ENCODE peak calls at places on chromosomes 6 and 20, in five cellular contexts. E is psoas muscle, C is HepG2, M is pancreas, F is tibial nerve. R is an unnamed sample.

GRCh38 chr6:148509789-148510581 is 167.3 kb downstream of the SASH1 start:
- DNase-seq in E (peak; percentile 71), F (peak; percentile 54), C (no peak), M (no peak), R (no peak)

GRCh38 chr6:67952121-67952520 is 683.0 kb upstream of the ADGRB3 start:
- DNase-seq in C (no peak), F (no peak), E (no peak), M (no peak), R (no peak)

GRCh38 chr20:51402201-51402600 is 140.3 kb downstream of the NFATC2 start:
- DNase-seq in F (no peak), E (no peak), C (no peak), M (no peak), R (no peak)

GRCh38 chr6:164108869-164109769 is 694.6 kb downstream of the QKI start:
- DNase-seq in E (peak; percentile 92), M (no peak), F (no peak), C (no peak), R (peak; percentile 81)

GRCh38 chr6:45955597-45955996 is 60.1 kb downstream of the CLIC5 start:
- DNase-seq in C (no peak), E (no peak), F (no peak), M (no peak), R (no peak)

GRCh38 chr6:135638108-135638507 is 140.6 kb upstream of the AHI1 start:
- DNase-seq in C (no peak), F (no peak), E (no peak), M (no peak), R (no peak)

GRCh38 chr6:38378801-38379200 is 260.9 kb downstream of the BTBD9 start:
- DNase-seq in C (no peak), F (no peak), M (no peak), E (no peak), R (no peak)

GRCh38 chr6:56536536-56536935 is 106.2 kb downstream of the DST start:
- DNase-seq in F (no peak), C (no peak), M (no peak), E (no peak), R (no peak)

GRCh38 chr20:63049561-63050221 is 42.9 kb upstream of the BHLHE23 start:
- DNase-seq in C (no peak), F (no peak), M (peak; percentile 50), E (no peak), R (no peak)

GRCh38 chr20:63484236-63484635 is 11.8 kb upstream of the KCNQ2 start:
- DNase-seq in M (no peak), F (no peak), E (no peak), C (no peak), R (no peak)

GRCh38 chr6:152087096-152087495 is 279.6 kb downstream of the ESR1 start:
- DNase-seq in C (no peak), F (no peak), E (no peak), M (no peak), R (no peak)

GRCh38 chr20:25252686-25253421 is 5.0 kb downstream of the PYGB start:
- DNase-seq in M (no peak), E (no peak), F (no peak), C (no peak), R (peak; percentile 12)

GRCh38 chr6:95660544-95660943 is 83.2 kb downstream of the MANEA start:
- DNase-seq in M (no peak), E (no peak), F (no peak), C (no peak), R (no peak)

GRCh38 chr6:145891126-145891525 is 73.0 kb downstream of the SHPRH start:
- DNase-seq in F (no peak), E (no peak), C (peak; percentile 56), M (no peak), R (no peak)

GRCh38 chr6:166308769-166309589 is 787 bp upstream of the PRR18 start:
- DNase-seq in M (no peak), F (no peak), C (peak; percentile 36), E (no peak), R (peak; percentile 67)

GRCh38 chr20:2108987-2109386 is 7.4 kb downstream of the STK35 start:
- DNase-seq in F (no peak), E (no peak), M (no peak), C (peak; percentile 33), R (no peak)

GRCh38 chr6:89034586-89035251 is 45.8 kb upstream of the PNRC1 start:
- DNase-seq in E (no peak), C (peak; percentile 67), F (no peak), M (no peak), R (no peak)

GRCh38 chr6:20024316-20024673 is 187.1 kb downstream of the ID4 start:
- DNase-seq in M (no peak), C (no peak), F (no peak), E (no peak), R (no peak)

GRCh38 chr6:6840831-6841263 is 252.3 kb downstream of the LY86 start:
- DNase-seq in E (no peak), M (no peak), F (no peak), C (no peak), R (no peak)

GRCh38 chr6:132192646-132193045 is 208.6 kb downstream of the MOXD1 start:
- DNase-seq in M (no peak), C (no peak), E (no peak), F (no peak), R (no peak)

GRCh38 chr20:10408427-10408826 is 25.6 kb downstream of the MKKS start:
- DNase-seq in F (no peak), M (no peak), C (no peak), E (no peak), R (no peak)

GRCh38 chr20:59632426-59633113 is 28.2 kb downstream of the PHACTR3 start:
- DNase-seq in F (no peak), M (no peak), C (no peak), E (no peak), R (no peak)

GRCh38 chr6:157323924-157324276 is 581 bp upstream of the TMEM242 start:
- DNase-seq in E (peak; percentile 84), C (peak; percentile 81), M (peak; percentile 89), F (peak; percentile 38), R (peak; percentile 76)

GRCh38 chr6:160733045-160733646 is 31.1 kb downstream of the PLG start:
- DNase-seq in E (no peak), C (peak; percentile 47), F (no peak), M (no peak), R (no peak)

GRCh38 chr20:49278817-49279676 is 1.2 kb upstream of the ZNFX1 start:
- DNase-seq in C (peak; percentile 52), M (no peak), F (no peak), E (no peak), R (no peak)

GRCh38 chr6:35294308-35294945 is 3.2 kb upstream of the DEF6 start:
- DNase-seq in E (peak; percentile 24), F (no peak), C (peak; percentile 62), M (peak; percentile 63), R (no peak)

GRCh38 chr6:127102299-127102698 is 16.2 kb upstream of the RSPO3 start:
- DNase-seq in M (no peak), C (no peak), E (no peak), F (no peak), R (no peak)

GRCh38 chr20:2967841-2968240 is 75.6 kb upstream of the GNRH2 start:
- DNase-seq in M (no peak), C (no peak), F (no peak), E (no peak), R (no peak)

GRCh38 chr6:105539879-105540278 is 137.0 kb upstream of the PREP start:
- DNase-seq in M (no peak), C (no peak), E (no peak), F (no peak), R (no peak)

GRCh38 chr6:123434186-123434585 is 202.6 kb downstream of the TRDN start:
- DNase-seq in C (no peak), M (no peak), E (no peak), F (no peak), R (no peak)

GRCh38 chr6:116385911-116386310 is 15.2 kb downstream of the DSE start:
- DNase-seq in C (no peak), F (no peak), M (no peak), E (no peak), R (no peak)
- H3K27ac ChIP-seq in C (no peak overlapping the region), F (no peak overlapping the region), M (no peak overlapping the region), E (peak overlapping the region; percentile 67), R (peak overlapping the region; percentile 23)

DNA sequence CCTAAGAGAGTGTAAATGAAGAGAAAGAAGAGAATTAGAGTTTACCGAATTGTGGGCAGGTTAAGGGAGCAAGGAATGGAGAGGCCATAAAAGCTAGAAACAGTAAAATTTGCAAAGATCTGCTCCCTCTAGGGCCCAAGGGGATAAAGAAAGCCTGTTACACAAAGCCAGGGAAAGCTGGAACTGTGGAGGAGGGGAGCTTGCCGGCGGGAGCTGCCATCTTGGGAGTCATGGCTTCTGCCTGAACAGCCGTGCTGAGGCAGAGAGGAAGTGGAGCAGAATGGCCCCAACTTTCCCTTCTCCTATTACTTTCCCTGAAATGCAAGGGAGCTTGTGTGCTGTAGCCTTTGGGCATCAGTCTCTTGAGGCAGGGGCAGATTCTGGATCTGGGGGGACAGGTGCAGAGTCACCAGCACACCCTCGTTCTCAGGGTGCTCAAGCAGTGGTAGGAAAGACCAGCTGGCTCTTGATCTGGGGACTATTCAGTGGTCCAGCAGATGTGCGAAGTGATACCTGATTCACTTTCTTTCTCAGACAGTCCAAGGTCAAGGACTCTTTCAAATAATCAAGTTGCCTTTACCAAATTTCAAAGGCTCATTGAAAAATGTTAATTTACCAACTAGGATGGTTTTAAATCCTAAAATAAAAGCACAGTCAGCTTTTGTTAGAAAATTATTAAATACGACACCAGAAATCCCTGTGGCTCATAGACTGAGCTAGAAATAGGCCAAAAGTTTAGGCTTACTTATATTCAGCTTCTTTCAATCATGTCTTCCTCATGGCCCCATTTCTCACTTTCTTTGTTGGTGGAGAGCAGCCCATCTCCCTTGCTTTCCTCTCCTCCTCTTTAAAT is 25.7 kb downstream of the LAMA4 start:
- DNase-seq in M (no peak), E (no peak), C (no peak), F (no peak), R (no peak)
- H3K27ac ChIP-seq in M (no peak overlapping the region), E (peak overlapping the region; percentile 39), C (no peak overlapping the region), F (peak overlapping the region; percentile 34), R (peak overlapping the region; percentile 28)

DNA sequence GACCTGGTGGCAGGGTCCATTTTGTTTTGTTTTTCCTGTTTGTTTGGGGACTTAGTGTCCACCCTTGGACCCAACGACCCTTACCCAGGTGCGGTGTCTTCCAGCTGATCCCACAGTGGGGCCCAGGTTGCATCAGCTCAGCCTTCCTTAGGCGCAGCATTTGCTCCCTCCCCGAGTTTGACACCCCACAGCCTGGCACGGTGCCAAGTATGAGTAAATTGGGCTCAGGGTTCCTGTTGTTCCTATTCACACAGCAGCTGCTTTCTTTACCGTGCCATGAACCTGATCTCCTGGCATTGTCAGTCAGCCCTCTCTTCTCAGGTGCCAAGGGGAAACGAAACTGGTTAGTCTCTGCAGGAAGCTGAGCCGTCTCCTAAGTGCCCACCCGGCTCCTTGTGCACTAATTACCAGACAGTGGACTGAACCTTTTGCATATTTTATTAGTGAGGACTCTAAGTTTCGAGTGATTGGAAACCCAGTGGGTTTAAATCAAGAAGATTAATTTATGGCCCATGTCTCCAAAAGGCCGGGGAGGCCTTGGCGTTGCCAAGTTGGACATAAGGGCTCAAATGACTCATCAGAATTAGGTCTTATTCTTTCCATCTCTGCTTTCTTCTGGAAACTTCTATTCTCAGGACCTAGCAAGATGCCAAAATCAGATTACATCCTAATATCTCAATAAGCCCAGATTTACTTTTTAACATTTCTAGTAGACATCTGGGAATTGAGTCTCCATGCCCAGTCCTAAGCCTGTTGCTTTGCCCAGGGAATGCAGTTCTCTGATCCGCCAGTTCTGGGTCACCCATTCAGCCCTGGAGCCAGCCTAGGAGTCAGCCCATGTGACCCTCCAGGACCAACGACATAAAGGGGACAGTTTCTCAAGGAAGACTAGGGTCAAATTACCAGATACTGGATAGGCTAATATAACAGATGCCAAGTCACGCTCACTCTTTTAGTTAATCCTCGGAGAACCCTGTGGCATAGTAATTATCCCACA is 68.8 kb downstream of the TSHZ2 start:
- DNase-seq in C (no peak), F (no peak), E (peak; percentile 58), M (peak; percentile 64), R (peak; percentile 54)
- H3K27ac ChIP-seq in C (no peak overlapping the region), F (no peak overlapping the region), E (no peak overlapping the region), M (no peak overlapping the region), R (peak overlapping the region; percentile 88)

GRCh38 chr20:33761698-33762250 is 30.0 kb downstream of the ZNF341 start:
- DNase-seq in C (no peak), F (no peak), M (no peak), E (no peak), R (no peak)
- H3K27ac ChIP-seq in C (no peak overlapping the region), F (no peak overlapping the region), M (no peak overlapping the region), E (no peak overlapping the region), R (no peak overlapping the region)

R was measured in breast epithelium.